ENCODE peak calls at places on chromosomes 3 and 15, in eight cellular contexts. One of them, this sample, is unnamed.

GRCh38 chr3:16305121-16305541 is 40.1 kb downstream of the OXNAD1 start:
- DNase-seq in IMR-90: no peak
- DNase-seq in HCT116: no peak
- DNase-seq in adrenal gland: no peak
- DNase-seq in A549: no peak
- DNase-seq in ovary: no peak
- DNase-seq in GM12891: no peak
- DNase-seq in uterus: no peak
- DNase-seq in this sample: peak

GRCh38 chr3:69763976-69764851 is 24.9 kb downstream of the MITF start:
- DNase-seq in IMR-90: no peak
- DNase-seq in ovary: no peak
- DNase-seq in A549: peak
- DNase-seq in GM12891: no peak
- DNase-seq in adrenal gland: no peak
- DNase-seq in HCT116: no peak
- DNase-seq in uterus: no peak
- DNase-seq in this sample: no peak

GRCh38 chr3:30688776-30689175 is 82.4 kb downstream of the TGFBR2 start:
- DNase-seq in IMR-90: peak
- DNase-seq in A549: peak
- DNase-seq in GM12891: no peak
- DNase-seq in HCT116: no peak
- DNase-seq in adrenal gland: no peak
- DNase-seq in uterus: no peak
- DNase-seq in ovary: no peak
- DNase-seq in this sample: no peak

GRCh38 chr15:51322622-51323296 is 15.6 kb downstream of the CYP19A1 start:
- DNase-seq in ovary: no peak
- DNase-seq in A549: no peak
- DNase-seq in GM12891: no peak
- DNase-seq in uterus: no peak
- DNase-seq in HCT116: no peak
- DNase-seq in adrenal gland: peak
- DNase-seq in IMR-90: no peak
- DNase-seq in this sample: no peak

GRCh38 chr3:51379746-51380330 is 5.3 kb upstream of the MANF start:
- DNase-seq in GM12891: no peak
- DNase-seq in ovary: no peak
- DNase-seq in IMR-90: no peak
- DNase-seq in uterus: no peak
- DNase-seq in A549: no peak
- DNase-seq in adrenal gland: no peak
- DNase-seq in HCT116: no peak
- DNase-seq in this sample: no peak

GRCh38 chr3:106065831-106066230 is 197.0 kb upstream of the CBLB start:
- DNase-seq in ovary: no peak
- DNase-seq in HCT116: no peak
- DNase-seq in GM12891: no peak
- DNase-seq in IMR-90: no peak
- DNase-seq in A549: peak
- DNase-seq in uterus: no peak
- DNase-seq in adrenal gland: no peak
- DNase-seq in this sample: no peak

GRCh38 chr3:113241292-113242033 is 30.1 kb downstream of the BOC start:
- DNase-seq in ovary: no peak
- DNase-seq in IMR-90: peak
- DNase-seq in A549: no peak
- DNase-seq in adrenal gland: no peak
- DNase-seq in uterus: peak
- DNase-seq in HCT116: no peak
- DNase-seq in GM12891: no peak
- DNase-seq in this sample: no peak

GRCh38 chr3:195129644-195130492 is 141.1 kb downstream of the XXYLT1 start:
- DNase-seq in HCT116: no peak
- DNase-seq in IMR-90: peak
- DNase-seq in GM12891: no peak
- DNase-seq in ovary: no peak
- DNase-seq in A549: no peak
- DNase-seq in uterus: no peak
- DNase-seq in adrenal gland: no peak
- DNase-seq in this sample: no peak

GRCh38 chr15:56537881-56538280 is 72.9 kb upstream of the MNS1 start:
- DNase-seq in IMR-90: no peak
- DNase-seq in adrenal gland: no peak
- DNase-seq in HCT116: no peak
- DNase-seq in uterus: no peak
- DNase-seq in GM12891: no peak
- DNase-seq in ovary: no peak
- DNase-seq in A549: no peak
- DNase-seq in this sample: no peak

GRCh38 chr3:135927170-135927569 is 38.4 kb upstream of the PPP2R3A start:
- DNase-seq in ovary: no peak
- DNase-seq in IMR-90: peak
- DNase-seq in adrenal gland: no peak
- DNase-seq in uterus: no peak
- DNase-seq in A549: no peak
- DNase-seq in GM12891: no peak
- DNase-seq in HCT116: no peak
- DNase-seq in this sample: no peak

GRCh38 chr3:112413722-112414121 is 80.8 kb downstream of the CD200 start:
- DNase-seq in uterus: no peak
- DNase-seq in adrenal gland: no peak
- DNase-seq in ovary: no peak
- DNase-seq in HCT116: no peak
- DNase-seq in IMR-90: no peak
- DNase-seq in A549: no peak
- DNase-seq in GM12891: no peak
- DNase-seq in this sample: no peak

GRCh38 chr3:43792904-43793303 is 102.2 kb downstream of the ABHD5 start:
- DNase-seq in ovary: no peak
- DNase-seq in GM12891: no peak
- DNase-seq in IMR-90: no peak
- DNase-seq in HCT116: no peak
- DNase-seq in uterus: no peak
- DNase-seq in adrenal gland: peak
- DNase-seq in A549: no peak
- DNase-seq in this sample: no peak

GRCh38 chr15:64774556-64775523 is 549 bp downstream of the RBPMS2 start:
- DNase-seq in IMR-90: no peak
- DNase-seq in uterus: peak
- DNase-seq in A549: peak
- DNase-seq in GM12891: peak
- DNase-seq in adrenal gland: peak
- DNase-seq in HCT116: no peak
- DNase-seq in ovary: peak
- DNase-seq in this sample: no peak

GRCh38 chr3:102574355-102574754 is 139.5 kb downstream of the ZPLD1 start:
- DNase-seq in GM12891: no peak
- DNase-seq in HCT116: no peak
- DNase-seq in IMR-90: no peak
- DNase-seq in ovary: no peak
- DNase-seq in A549: no peak
- DNase-seq in adrenal gland: no peak
- DNase-seq in uterus: no peak
- DNase-seq in this sample: no peak

GRCh38 chr3:123449092-123449985 is 449 bp upstream of the ADCY5 start:
- DNase-seq in IMR-90: peak
- DNase-seq in uterus: peak
- DNase-seq in GM12891: peak
- DNase-seq in adrenal gland: no peak
- DNase-seq in ovary: peak
- DNase-seq in HCT116: no peak
- DNase-seq in A549: peak
- DNase-seq in this sample: no peak

GRCh38 chr3:123446610-123447109 is 2.2 kb downstream of the ADCY5 start:
- DNase-seq in adrenal gland: no peak
- DNase-seq in GM12891: no peak
- DNase-seq in IMR-90: no peak
- DNase-seq in uterus: no peak
- DNase-seq in HCT116: no peak
- DNase-seq in ovary: no peak
- DNase-seq in A549: no peak
- DNase-seq in this sample: no peak

GRCh38 chr3:123448503-123449091 is at the start of gene ADCY5:
- DNase-seq in IMR-90: no peak
- DNase-seq in ovary: peak
- DNase-seq in adrenal gland: peak
- DNase-seq in GM12891: peak
- DNase-seq in uterus: peak
- DNase-seq in A549: peak
- DNase-seq in HCT116: no peak
- DNase-seq in this sample: no peak

GRCh38 chr3:123447416-123447748 is 1.5 kb downstream of the ADCY5 start:
- DNase-seq in GM12891: no peak
- DNase-seq in IMR-90: no peak
- DNase-seq in uterus: no peak
- DNase-seq in ovary: peak
- DNase-seq in adrenal gland: no peak
- DNase-seq in A549: no peak
- DNase-seq in HCT116: no peak
- DNase-seq in this sample: no peak

DNA sequence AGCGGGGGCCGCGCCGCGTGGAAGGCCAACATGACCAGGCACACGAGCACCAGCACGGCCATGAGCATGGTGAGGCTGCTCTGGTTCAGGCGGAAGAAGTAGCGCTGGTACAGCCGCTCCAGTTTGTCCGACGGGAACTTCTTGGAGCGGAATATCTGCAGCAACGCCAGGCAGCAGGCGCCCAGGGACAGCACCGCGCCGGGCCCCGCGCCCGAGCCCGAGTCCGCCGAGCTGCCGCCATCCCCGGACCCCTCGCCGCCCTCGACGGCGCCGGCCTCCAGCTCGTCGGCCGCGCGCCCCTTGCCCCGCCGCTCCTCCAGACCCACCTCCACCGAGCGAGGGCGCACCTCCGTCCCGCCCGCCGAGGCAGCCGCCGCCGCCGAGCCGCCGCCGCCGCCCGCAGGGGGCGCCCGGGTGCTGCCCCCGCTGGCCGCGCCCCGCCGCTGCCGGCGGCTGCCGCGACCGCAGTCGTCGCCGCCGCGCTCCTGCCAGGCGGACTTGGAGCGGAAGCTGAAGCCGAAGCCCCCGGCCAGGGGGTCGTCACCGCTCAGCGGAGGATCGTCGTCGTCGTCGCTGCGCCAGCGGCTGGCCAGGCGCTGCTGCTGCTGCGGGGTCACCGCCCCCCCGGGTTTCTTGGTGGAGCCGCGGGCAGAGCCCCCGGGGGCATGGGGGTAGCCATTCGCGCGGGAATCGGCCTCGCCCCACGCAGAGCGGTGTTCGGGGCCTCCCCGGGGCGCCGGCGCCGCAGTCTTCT is 964 bp downstream of the ADCY5 start:
- DNase-seq in adrenal gland: no peak
- DNase-seq in IMR-90: no peak
- DNase-seq in ovary: peak
- DNase-seq in HCT116: no peak
- DNase-seq in A549: no peak
- DNase-seq in GM12891: no peak
- DNase-seq in uterus: peak
- DNase-seq in this sample: peak
- TF ChIP-seq POLR2A in adrenal gland: no peak
- TF ChIP-seq POLR2A in IMR-90: no peak
- TF ChIP-seq POLR2A in ovary: no peak
- TF ChIP-seq POLR2A in HCT116: no peak
- TF ChIP-seq POLR2A in A549: no peak
- TF ChIP-seq POLR2A in GM12891: no peak
- TF ChIP-seq POLR2A in uterus: no peak
- TF ChIP-seq POLR2A in this sample: no peak

GRCh38 chr3:88058593-88059379 is at the start of the genes CGGBP1 and ZNF654:
- DNase-seq in uterus: peak
- DNase-seq in A549: peak
- DNase-seq in HCT116: peak
- DNase-seq in IMR-90: peak
- DNase-seq in adrenal gland: peak
- DNase-seq in GM12891: peak
- DNase-seq in ovary: peak
- DNase-seq in this sample: peak
- TF ChIP-seq POLR2A in uterus: peak
- TF ChIP-seq POLR2A in A549: peak
- TF ChIP-seq POLR2A in HCT116: peak
- TF ChIP-seq POLR2A in IMR-90: peak
- TF ChIP-seq POLR2A in adrenal gland: peak
- TF ChIP-seq POLR2A in GM12891: peak
- TF ChIP-seq POLR2A in ovary: peak
- TF ChIP-seq POLR2A in this sample: peak

DNA sequence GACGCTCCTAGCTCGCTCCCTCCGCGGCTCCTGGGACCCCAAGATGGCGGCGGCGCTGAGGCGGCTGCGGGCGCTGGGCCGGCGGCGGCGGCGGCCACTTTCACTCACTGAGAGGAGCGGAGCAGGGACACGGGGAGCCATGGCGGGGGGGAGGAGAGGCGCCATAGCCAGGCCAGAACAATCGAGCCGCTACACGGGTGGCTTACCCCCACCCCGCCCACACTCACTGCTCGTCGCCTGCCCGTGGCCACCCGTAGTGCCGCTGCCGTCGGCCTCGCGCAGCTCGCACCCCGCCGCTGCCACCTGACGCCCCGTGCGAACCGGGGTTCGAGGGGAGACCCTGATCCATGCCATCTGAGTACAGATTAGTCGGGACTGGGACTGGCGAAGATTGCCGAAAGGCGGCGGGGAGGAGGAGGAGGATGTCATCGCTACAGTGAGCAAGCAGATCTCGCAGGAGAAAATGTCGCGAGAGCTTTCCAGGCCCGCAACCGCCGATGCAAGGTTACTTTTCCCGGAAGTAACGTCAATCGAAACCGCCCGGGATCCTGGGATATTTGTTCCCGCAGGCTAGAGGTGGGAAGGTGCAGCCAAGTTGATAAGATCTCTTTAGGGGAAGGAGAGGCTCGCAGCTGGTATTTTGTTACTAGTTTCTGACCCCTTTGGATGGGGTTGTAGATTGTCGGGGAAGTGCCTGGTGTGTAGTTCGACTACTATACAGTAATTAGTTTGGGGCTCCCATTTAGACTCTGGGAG is at the start of gene INO80:
- DNase-seq in GM12891: peak
- DNase-seq in uterus: peak
- DNase-seq in HCT116: peak
- DNase-seq in A549: peak
- DNase-seq in adrenal gland: peak
- DNase-seq in ovary: peak
- DNase-seq in IMR-90: peak
- DNase-seq in this sample: peak
- TF ChIP-seq POLR2A in GM12891: no peak
- TF ChIP-seq POLR2A in uterus: peak
- TF ChIP-seq POLR2A in HCT116: peak
- TF ChIP-seq POLR2A in A549: peak
- TF ChIP-seq POLR2A in adrenal gland: peak
- TF ChIP-seq POLR2A in ovary: peak
- TF ChIP-seq POLR2A in IMR-90: peak
- TF ChIP-seq POLR2A in this sample: peak

DNA sequence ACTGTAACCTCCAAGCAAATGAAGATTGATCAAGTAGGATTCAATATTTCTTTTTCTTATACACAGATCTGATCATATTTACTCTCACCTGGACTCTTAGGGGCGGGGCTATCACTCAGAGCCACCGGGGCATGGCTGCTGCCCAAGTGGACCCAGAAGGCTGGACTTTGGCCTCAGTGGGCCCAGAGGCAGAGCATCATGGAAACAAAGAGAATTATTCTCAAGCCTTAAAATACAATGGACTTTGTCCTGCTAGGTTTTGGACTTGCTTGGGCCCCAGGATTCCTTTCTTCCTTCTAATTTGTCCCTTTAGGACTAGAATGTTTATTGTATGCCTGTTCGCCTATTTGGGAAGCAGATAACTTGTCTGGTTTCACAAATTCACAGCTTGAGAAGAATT is 85.1 kb downstream of the SUCLG2 start:
- DNase-seq in ovary: no peak
- DNase-seq in HCT116: no peak
- DNase-seq in IMR-90: no peak
- DNase-seq in adrenal gland: no peak
- DNase-seq in A549: no peak
- DNase-seq in GM12891: no peak
- DNase-seq in uterus: no peak
- DNase-seq in this sample: no peak
- TF ChIP-seq POLR2A in ovary: no peak
- TF ChIP-seq POLR2A in HCT116: no peak
- TF ChIP-seq POLR2A in IMR-90: no peak
- TF ChIP-seq POLR2A in adrenal gland: no peak
- TF ChIP-seq POLR2A in A549: no peak
- TF ChIP-seq POLR2A in GM12891: no peak
- TF ChIP-seq POLR2A in uterus: no peak
- TF ChIP-seq POLR2A in this sample: no peak